ENCODE peak calls at places on chromosomes 12 and 14, in five cellular contexts. G is HepG2, N is GM12878, E is H1, V is K562. P is an unnamed sample.

GRCh38 chr14:76829016-76829365 is 2.8 kb downstream of the LRRC74A start:
- DNase-seq in N (no peak), G (no peak), E (no peak), V (no peak), P (no peak)

GRCh38 chr14:92263681-92264080 is 59.3 kb upstream of the SLC24A4 start:
- DNase-seq in N (no peak), G (no peak), E (no peak), V (no peak), P (no peak)

GRCh38 chr14:99272669-99273024 is 650 bp upstream of the BCL11B start:
- DNase-seq in V (no peak), E (no peak), N (no peak), G (no peak), P (no peak)

GRCh38 chr14:25049559-25050493 is at the start of gene STXBP6:
- DNase-seq in G (peak), V (no peak), N (no peak), E (peak), P (no peak)

GRCh38 chr12:96876966-96877365 is 30.1 kb upstream of the NEDD1 start:
- DNase-seq in G (no peak), E (no peak), V (no peak), N (no peak), P (no peak)

GRCh38 chr12:70763666-70764065 is 126.4 kb upstream of the PTPRB start:
- DNase-seq in V (no peak), E (no peak), N (no peak), G (no peak), P (no peak)

GRCh38 chr14:69658664-69659261 is 47.4 kb downstream of the SUSD6 start:
- DNase-seq in V (peak), E (no peak), N (no peak), G (peak), P (no peak)

GRCh38 chr12:88310069-88310468 is 168.0 kb downstream of the TMTC3 start:
- DNase-seq in G (no peak), V (no peak), N (no peak), E (no peak), P (no peak)

GRCh38 chr12:122356192-122356635 is 66.3 kb downstream of the CLIP1 start:
- DNase-seq in V (peak), N (peak), E (peak), G (peak), P (peak)

GRCh38 chr14:35403085-35403396 is 1.5 kb downstream of the NFKBIA start:
- DNase-seq in E (no peak), G (no peak), V (no peak), N (no peak), P (no peak)

GRCh38 chr14:88695873-88696272 is 96.9 kb downstream of the EML5 start:
- DNase-seq in G (no peak), V (no peak), E (no peak), N (no peak), P (no peak)

GRCh38 chr12:121538699-121539061 is 42.1 kb downstream of the KDM2B start:
- DNase-seq in G (peak), E (no peak), N (no peak), V (no peak), P (peak)

GRCh38 chr14:103735022-103735421 is 19.4 kb downstream of the ZFYVE21 start:
- DNase-seq in N (no peak), V (no peak), E (no peak), G (no peak), P (no peak)

GRCh38 chr12:38664661-38665269 is 240.6 kb downstream of the CPNE8 start:
- DNase-seq in G (peak), E (no peak), V (no peak), N (peak), P (peak)

GRCh38 chr12:112107306-112107705 is 1.3 kb downstream of the NAA25 start:
- DNase-seq in N (no peak), G (no peak), E (no peak), V (no peak), P (no peak)

GRCh38 chr14:68628605-68629310 is 164.1 kb downstream of the ZFP36L1 start:
- DNase-seq in V (no peak), E (peak), N (no peak), G (peak), P (no peak)

GRCh38 chr12:76246611-76247010 is 101.6 kb downstream of the BBS10 start:
- DNase-seq in E (peak), V (no peak), N (no peak), G (no peak), P (no peak)

GRCh38 chr12:132489078-132489601 is 811 bp upstream of the FBRSL1 start:
- DNase-seq in G (no peak), V (peak), E (no peak), N (no peak), P (no peak)

GRCh38 chr14:32623300-32624093 is 294.4 kb downstream of the AKAP6 start:
- DNase-seq in V (no peak), N (no peak), G (no peak), E (no peak), P (no peak)

GRCh38 chr12:24728366-24728765 is 220.5 kb downstream of the BCAT1 start:
- DNase-seq in E (no peak), V (peak), N (no peak), G (peak), P (no peak)

GRCh38 chr12:124617615-124618014 is 50.2 kb upstream of the NCOR2 start:
- DNase-seq in V (peak), E (no peak), N (no peak), G (no peak), P (no peak)

GRCh38 chr14:89572566-89573398 is 155.7 kb upstream of the FOXN3 start:
- DNase-seq in N (no peak), E (no peak), G (no peak), V (no peak), P (no peak)

DNA sequence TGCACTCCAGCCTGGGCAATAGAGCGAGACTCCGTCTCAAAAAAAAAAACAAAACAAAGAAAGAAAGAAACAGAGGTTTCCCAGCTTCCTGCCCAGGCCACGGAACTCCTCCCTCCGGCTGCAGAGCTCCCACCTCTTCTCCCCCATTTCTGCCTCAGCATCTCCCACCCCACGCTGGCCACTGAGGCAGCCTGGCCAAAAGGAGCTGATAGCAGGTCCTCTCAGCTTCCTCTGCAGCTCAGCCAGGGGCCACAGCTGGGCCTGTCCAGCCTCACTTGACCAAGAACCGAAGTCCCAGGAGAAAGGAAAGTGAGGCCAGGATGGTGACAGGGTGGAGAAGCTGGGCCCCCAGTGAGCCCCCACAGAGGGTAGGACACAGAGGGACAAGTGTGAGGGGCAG is 33.4 kb upstream of the CD9 start:
- DNase-seq in G (no peak), V (no peak), N (no peak), E (no peak), P (no peak)
- H3K27ac ChIP-seq in G (no peak), V (peak), N (no peak), E (no peak), P (peak)

DNA sequence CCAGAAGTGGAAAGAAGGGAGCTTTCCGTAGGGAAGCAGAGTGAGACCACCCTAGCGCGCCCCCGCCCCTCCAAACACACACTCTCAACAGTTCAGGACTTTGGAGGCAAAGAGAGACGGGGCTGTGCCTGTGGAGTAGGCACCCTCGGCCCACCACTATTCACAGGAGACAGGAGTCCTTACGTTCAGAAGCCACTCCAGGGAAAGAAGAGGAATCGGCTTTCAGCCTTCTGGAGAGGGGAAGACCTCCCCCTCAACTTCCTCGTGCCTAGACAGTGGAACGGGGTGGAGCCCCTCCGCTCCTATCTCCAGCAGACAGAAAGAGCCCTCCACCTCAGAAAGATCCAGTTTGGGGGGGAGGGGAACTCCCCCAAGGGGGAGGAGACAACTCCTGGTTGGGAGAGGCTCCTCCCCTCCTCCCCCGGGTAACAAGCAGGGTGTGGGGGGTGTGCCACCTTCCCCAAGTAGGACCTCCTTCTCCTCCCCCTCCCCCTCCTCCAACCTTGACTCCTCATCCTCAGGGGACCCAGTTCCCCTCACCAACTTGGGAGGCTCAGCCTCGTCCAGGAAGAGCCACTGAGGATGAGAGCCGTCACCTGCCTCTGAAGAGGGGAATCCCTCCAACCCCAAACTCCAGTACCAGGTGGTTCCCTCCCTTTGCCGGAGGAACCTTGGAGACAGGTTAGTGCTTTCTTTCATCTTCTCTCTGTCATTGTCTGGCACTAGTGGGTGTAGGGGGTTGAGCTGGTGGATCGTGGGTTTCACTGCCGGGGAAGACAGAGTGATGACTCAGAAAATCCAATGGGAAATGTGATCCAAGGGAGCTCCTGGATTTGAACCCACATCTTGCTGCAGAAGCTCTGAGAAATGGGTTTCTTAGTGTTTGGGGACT is 883 bp downstream of the FOXJ2 start:
- DNase-seq in E (no peak), N (no peak), V (peak), G (no peak), P (no peak)
- TF ChIP-seq SP1 in E (no peak), N (no peak), V (peak), G (no peak), P (no peak)

DNA sequence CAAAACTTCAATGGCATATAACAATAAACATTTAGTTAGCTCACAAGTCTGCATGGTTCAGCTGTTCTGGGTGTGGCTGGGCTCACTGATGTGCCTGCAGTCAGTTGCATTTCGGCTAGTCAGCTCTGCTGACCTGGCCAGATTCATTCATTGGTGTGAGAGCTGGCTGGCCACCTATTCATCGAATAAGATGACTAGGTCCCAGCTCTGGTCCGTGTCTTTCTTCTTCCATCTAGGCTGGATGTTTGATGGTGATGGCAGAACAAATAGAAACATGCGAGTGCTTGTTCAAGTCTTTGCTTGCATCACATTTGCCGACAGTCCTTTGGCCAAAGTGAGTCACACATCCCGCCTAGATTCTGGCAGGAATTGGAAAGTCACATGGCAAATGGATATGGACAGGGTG is 203.3 kb upstream of the CRY1 start:
- DNase-seq in N (no peak), V (no peak), G (no peak), E (no peak), P (no peak)
- TF ChIP-seq JUND in N (no peak), V (no peak), G (no peak), E (no peak), P (no peak)

DNA sequence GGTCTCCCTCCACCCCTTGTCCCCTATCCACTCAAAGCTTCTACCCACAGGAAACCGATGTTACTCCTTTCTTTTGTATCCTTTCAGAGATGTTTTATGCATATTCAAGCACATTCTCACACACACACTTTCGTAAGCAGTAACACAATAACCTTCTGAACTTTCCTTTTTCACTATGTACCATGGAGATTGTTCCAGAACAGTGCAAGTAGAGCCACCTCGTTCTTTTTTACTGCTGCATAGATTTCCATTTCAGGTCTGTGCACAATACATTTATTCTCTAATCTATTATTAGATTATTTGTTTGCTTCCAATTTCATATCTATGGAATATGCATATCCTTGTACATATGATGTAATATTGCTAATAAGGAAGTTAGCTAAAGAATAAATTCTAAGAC is 60.3 kb downstream of the TBC1D30 start:
- DNase-seq in V (no peak), N (no peak), G (no peak), E (no peak), P (no peak)
- H3K27ac ChIP-seq in V (no peak), N (peak), G (no peak), E (no peak), P (no peak)

GRCh38 chr12:42770261-42770660 is 180.7 kb upstream of the PRICKLE1 start:
- DNase-seq in V (no peak), G (no peak), N (no peak), E (no peak), P (no peak)
- TF ChIP-seq SP1 in V (no peak), G (no peak), N (no peak), E (no peak), P (no peak)

DNA sequence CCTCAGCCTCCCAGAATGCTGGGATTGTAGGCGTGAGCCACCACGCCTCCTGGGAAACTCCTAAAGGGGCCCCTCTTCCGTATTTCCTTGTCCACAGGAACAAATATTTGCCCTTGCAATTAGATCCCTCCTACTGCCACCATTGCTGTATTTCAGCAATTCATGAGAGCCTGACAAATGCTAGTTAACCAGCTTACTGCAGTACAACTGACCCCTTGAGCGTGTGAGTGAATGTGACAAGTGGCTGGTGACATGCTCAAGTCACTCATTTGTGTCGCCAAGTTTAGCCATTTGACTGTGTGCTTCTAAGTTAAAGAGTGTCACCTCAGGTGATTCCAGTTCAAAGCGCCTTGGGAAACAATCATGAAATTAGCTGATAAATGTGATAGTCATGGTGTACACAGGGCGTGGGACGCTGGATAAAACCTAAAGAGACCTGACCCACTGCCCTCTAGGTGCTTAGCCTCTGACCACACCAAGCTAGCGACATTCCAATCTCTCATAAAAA is 56.1 kb upstream of the MAP1LC3B2 start:
- DNase-seq in E (no peak), V (no peak), G (peak), N (no peak), P (no peak)
- TF ChIP-seq JUND in E (no peak), V (no peak), G (no peak), N (no peak), P (no peak)

DNA sequence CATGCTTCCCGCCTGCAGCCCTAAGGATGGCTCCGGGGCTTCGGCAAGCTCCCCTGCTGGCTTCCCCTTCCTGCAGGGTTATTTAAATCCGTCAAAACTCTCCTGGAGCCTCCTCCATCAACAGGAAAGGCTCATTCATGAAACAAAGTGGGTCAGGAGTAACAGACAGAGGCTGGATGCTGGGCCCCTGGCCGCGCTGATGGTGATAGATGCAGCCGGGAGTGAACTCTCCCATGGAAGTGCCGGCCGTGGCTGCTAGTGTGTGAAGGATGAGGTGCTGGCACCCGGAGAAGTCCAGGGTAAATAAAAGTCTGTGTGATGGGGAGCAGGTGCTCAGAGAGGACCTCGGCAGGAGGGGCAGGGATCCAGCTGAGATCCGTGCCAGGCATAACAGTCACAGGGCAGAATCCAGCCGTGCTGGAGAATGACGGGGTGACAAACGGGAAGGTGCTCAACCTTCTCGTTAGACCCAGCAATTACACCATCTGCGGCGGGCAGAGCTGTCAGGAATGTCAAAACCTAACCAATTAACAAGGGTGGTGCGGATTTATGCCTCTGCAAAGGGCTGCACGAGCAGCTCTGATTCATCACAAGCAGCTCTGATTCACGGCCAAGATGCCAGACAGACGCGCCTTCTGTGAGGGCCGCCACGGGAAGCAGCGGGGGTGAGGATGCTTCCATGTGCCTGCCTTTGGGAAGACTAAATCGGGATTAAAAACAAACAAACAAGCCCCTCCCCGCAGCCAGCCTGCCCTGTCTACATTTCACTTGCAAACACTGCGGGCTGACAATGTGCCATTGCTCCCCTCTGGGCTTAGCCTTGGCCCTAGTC is 55.6 kb downstream of the SYNE3 start:
- DNase-seq in V (no peak), E (no peak), N (no peak), G (no peak), P (peak)
- H3K27ac ChIP-seq in V (no peak), E (no peak), N (no peak), G (no peak), P (no peak)